ENCODE peak calls at places on chromosomes 1 and 21, in nine cellular contexts. One of them, this sample, is unnamed.
A peak's percentile ranks its signal among the peaks of the same experiment; 100 is the strongest.

GRCh38 chr1:119341372-119341947 is 27.1 kb upstream of the HAO2 start:
- DNase-seq in renal cortical epithelial cell: no peak
- DNase-seq in HEK293T: no peak
- DNase-seq in stimulated activated naive B cell treated with anti-CD40 and anti-IgM and Interleukin-4, amounts not matched to agents 10 μg/mL and 1 μg/mL and 100 μg/mL, for 72 hours: no peak
- DNase-seq in HFF-Myc: no peak
- DNase-seq in psoas muscle: no peak
- DNase-seq in left ventricle myocardium inferior: no peak
- DNase-seq in stimulated activated CD4-positive, alpha-beta T cell treated with anti-CD3 and anti-CD28 coated beads, Interleukin-12 subunit alpha, Interleukin-12 subunit beta, amount 100 ng/mL, for 4 hours: no peak
- DNase-seq in tibial nerve: no peak
- DNase-seq in this sample: no peak

GRCh38 chr1:110316735-110317134 is 22.4 kb upstream of the RBM15 start:
- DNase-seq in stimulated activated CD4-positive, alpha-beta T cell treated with anti-CD3 and anti-CD28 coated beads, Interleukin-12 subunit alpha, Interleukin-12 subunit beta, amount 100 ng/mL, for 4 hours: no peak
- DNase-seq in left ventricle myocardium inferior: no peak
- DNase-seq in tibial nerve: no peak
- DNase-seq in psoas muscle: no peak
- DNase-seq in stimulated activated naive B cell treated with anti-CD40 and anti-IgM and Interleukin-4, amounts not matched to agents 10 μg/mL and 1 μg/mL and 100 μg/mL, for 72 hours: no peak
- DNase-seq in HEK293T: no peak
- DNase-seq in HFF-Myc: no peak
- DNase-seq in renal cortical epithelial cell: no peak
- DNase-seq in this sample: no peak

GRCh38 chr1:155913969-155914757 is 3.0 kb upstream of the RIT1 start:
- DNase-seq in HEK293T: no peak
- DNase-seq in stimulated activated naive B cell treated with anti-CD40 and anti-IgM and Interleukin-4, amounts not matched to agents 10 μg/mL and 1 μg/mL and 100 μg/mL, for 72 hours: no peak
- DNase-seq in HFF-Myc: peak; percentile 56
- DNase-seq in renal cortical epithelial cell: peak; percentile 29
- DNase-seq in psoas muscle: no peak
- DNase-seq in tibial nerve: no peak
- DNase-seq in left ventricle myocardium inferior: no peak
- DNase-seq in stimulated activated CD4-positive, alpha-beta T cell treated with anti-CD3 and anti-CD28 coated beads, Interleukin-12 subunit alpha, Interleukin-12 subunit beta, amount 100 ng/mL, for 4 hours: no peak
- DNase-seq in this sample: no peak

GRCh38 chr1:228270032-228270431 is 62.2 kb downstream of the OBSCN start:
- DNase-seq in stimulated activated naive B cell treated with anti-CD40 and anti-IgM and Interleukin-4, amounts not matched to agents 10 μg/mL and 1 μg/mL and 100 μg/mL, for 72 hours: no peak
- DNase-seq in renal cortical epithelial cell: peak; percentile 39
- DNase-seq in tibial nerve: no peak
- DNase-seq in stimulated activated CD4-positive, alpha-beta T cell treated with anti-CD3 and anti-CD28 coated beads, Interleukin-12 subunit alpha, Interleukin-12 subunit beta, amount 100 ng/mL, for 4 hours: no peak
- DNase-seq in psoas muscle: no peak
- DNase-seq in HEK293T: no peak
- DNase-seq in left ventricle myocardium inferior: no peak
- DNase-seq in HFF-Myc: no peak
- DNase-seq in this sample: no peak

GRCh38 chr1:1003618-1004419 is 3.9 kb upstream of the HES4 start:
- DNase-seq in stimulated activated naive B cell treated with anti-CD40 and anti-IgM and Interleukin-4, amounts not matched to agents 10 μg/mL and 1 μg/mL and 100 μg/mL, for 72 hours: no peak
- DNase-seq in left ventricle myocardium inferior: no peak
- DNase-seq in HFF-Myc: no peak
- DNase-seq in HEK293T: no peak
- DNase-seq in tibial nerve: no peak
- DNase-seq in stimulated activated CD4-positive, alpha-beta T cell treated with anti-CD3 and anti-CD28 coated beads, Interleukin-12 subunit alpha, Interleukin-12 subunit beta, amount 100 ng/mL, for 4 hours: no peak
- DNase-seq in renal cortical epithelial cell: no peak
- DNase-seq in psoas muscle: no peak
- DNase-seq in this sample: peak; percentile 25

GRCh38 chr1:35573776-35574654 is 901 bp downstream of the TFAP2E start:
- DNase-seq in stimulated activated CD4-positive, alpha-beta T cell treated with anti-CD3 and anti-CD28 coated beads, Interleukin-12 subunit alpha, Interleukin-12 subunit beta, amount 100 ng/mL, for 4 hours: no peak
- DNase-seq in tibial nerve: no peak
- DNase-seq in renal cortical epithelial cell: no peak
- DNase-seq in stimulated activated naive B cell treated with anti-CD40 and anti-IgM and Interleukin-4, amounts not matched to agents 10 μg/mL and 1 μg/mL and 100 μg/mL, for 72 hours: no peak
- DNase-seq in HFF-Myc: no peak
- DNase-seq in left ventricle myocardium inferior: no peak
- DNase-seq in HEK293T: no peak
- DNase-seq in psoas muscle: no peak
- DNase-seq in this sample: no peak

GRCh38 chr1:46595127-46595526 is 8.9 kb downstream of the MKNK1 start:
- DNase-seq in HFF-Myc: no peak
- DNase-seq in tibial nerve: peak; percentile 76
- DNase-seq in psoas muscle: peak; percentile 65
- DNase-seq in stimulated activated CD4-positive, alpha-beta T cell treated with anti-CD3 and anti-CD28 coated beads, Interleukin-12 subunit alpha, Interleukin-12 subunit beta, amount 100 ng/mL, for 4 hours: no peak
- DNase-seq in left ventricle myocardium inferior: peak; percentile 77
- DNase-seq in stimulated activated naive B cell treated with anti-CD40 and anti-IgM and Interleukin-4, amounts not matched to agents 10 μg/mL and 1 μg/mL and 100 μg/mL, for 72 hours: no peak
- DNase-seq in renal cortical epithelial cell: no peak
- DNase-seq in HEK293T: no peak
- DNase-seq in this sample: no peak

GRCh38 chr1:183898001-183898396 is 93.1 kb downstream of the RGL1 start:
- DNase-seq in stimulated activated CD4-positive, alpha-beta T cell treated with anti-CD3 and anti-CD28 coated beads, Interleukin-12 subunit alpha, Interleukin-12 subunit beta, amount 100 ng/mL, for 4 hours: no peak
- DNase-seq in HEK293T: no peak
- DNase-seq in stimulated activated naive B cell treated with anti-CD40 and anti-IgM and Interleukin-4, amounts not matched to agents 10 μg/mL and 1 μg/mL and 100 μg/mL, for 72 hours: no peak
- DNase-seq in HFF-Myc: no peak
- DNase-seq in renal cortical epithelial cell: no peak
- DNase-seq in psoas muscle: no peak
- DNase-seq in tibial nerve: no peak
- DNase-seq in left ventricle myocardium inferior: no peak
- DNase-seq in this sample: no peak

GRCh38 chr21:43585514-43585913 is 73.8 kb downstream of the HSF2BP start:
- DNase-seq in HFF-Myc: no peak
- DNase-seq in renal cortical epithelial cell: peak; percentile 48
- DNase-seq in tibial nerve: no peak
- DNase-seq in stimulated activated CD4-positive, alpha-beta T cell treated with anti-CD3 and anti-CD28 coated beads, Interleukin-12 subunit alpha, Interleukin-12 subunit beta, amount 100 ng/mL, for 4 hours: no peak
- DNase-seq in HEK293T: no peak
- DNase-seq in left ventricle myocardium inferior: no peak
- DNase-seq in stimulated activated naive B cell treated with anti-CD40 and anti-IgM and Interleukin-4, amounts not matched to agents 10 μg/mL and 1 μg/mL and 100 μg/mL, for 72 hours: no peak
- DNase-seq in psoas muscle: no peak
- DNase-seq in this sample: no peak

GRCh38 chr1:51100264-51100880 is 1.7 kb upstream of the C1orf185 start:
- DNase-seq in renal cortical epithelial cell: no peak
- DNase-seq in left ventricle myocardium inferior: no peak
- DNase-seq in psoas muscle: no peak
- DNase-seq in HFF-Myc: no peak
- DNase-seq in stimulated activated naive B cell treated with anti-CD40 and anti-IgM and Interleukin-4, amounts not matched to agents 10 μg/mL and 1 μg/mL and 100 μg/mL, for 72 hours: no peak
- DNase-seq in HEK293T: no peak
- DNase-seq in stimulated activated CD4-positive, alpha-beta T cell treated with anti-CD3 and anti-CD28 coated beads, Interleukin-12 subunit alpha, Interleukin-12 subunit beta, amount 100 ng/mL, for 4 hours: no peak
- DNase-seq in tibial nerve: no peak
- DNase-seq in this sample: no peak

GRCh38 chr1:195763146-195763906 is 844.9 kb downstream of the KCNT2 start:
- DNase-seq in renal cortical epithelial cell: no peak
- DNase-seq in HFF-Myc: no peak
- DNase-seq in left ventricle myocardium inferior: no peak
- DNase-seq in HEK293T: no peak
- DNase-seq in psoas muscle: no peak
- DNase-seq in stimulated activated naive B cell treated with anti-CD40 and anti-IgM and Interleukin-4, amounts not matched to agents 10 μg/mL and 1 μg/mL and 100 μg/mL, for 72 hours: no peak
- DNase-seq in stimulated activated CD4-positive, alpha-beta T cell treated with anti-CD3 and anti-CD28 coated beads, Interleukin-12 subunit alpha, Interleukin-12 subunit beta, amount 100 ng/mL, for 4 hours: no peak
- DNase-seq in tibial nerve: no peak
- DNase-seq in this sample: no peak

GRCh38 chr1:66353207-66353606 is 180.7 kb upstream of the SGIP1 start:
- DNase-seq in HEK293T: no peak
- DNase-seq in HFF-Myc: no peak
- DNase-seq in stimulated activated naive B cell treated with anti-CD40 and anti-IgM and Interleukin-4, amounts not matched to agents 10 μg/mL and 1 μg/mL and 100 μg/mL, for 72 hours: no peak
- DNase-seq in tibial nerve: no peak
- DNase-seq in psoas muscle: no peak
- DNase-seq in left ventricle myocardium inferior: no peak
- DNase-seq in renal cortical epithelial cell: no peak
- DNase-seq in stimulated activated CD4-positive, alpha-beta T cell treated with anti-CD3 and anti-CD28 coated beads, Interleukin-12 subunit alpha, Interleukin-12 subunit beta, amount 100 ng/mL, for 4 hours: no peak
- DNase-seq in this sample: no peak

GRCh38 chr21:42263591-42264131 is 44.7 kb downstream of the ABCG1 start:
- DNase-seq in renal cortical epithelial cell: no peak
- DNase-seq in stimulated activated CD4-positive, alpha-beta T cell treated with anti-CD3 and anti-CD28 coated beads, Interleukin-12 subunit alpha, Interleukin-12 subunit beta, amount 100 ng/mL, for 4 hours: no peak
- DNase-seq in left ventricle myocardium inferior: peak; percentile 29
- DNase-seq in HEK293T: no peak
- DNase-seq in stimulated activated naive B cell treated with anti-CD40 and anti-IgM and Interleukin-4, amounts not matched to agents 10 μg/mL and 1 μg/mL and 100 μg/mL, for 72 hours: no peak
- DNase-seq in psoas muscle: peak; percentile 56
- DNase-seq in HFF-Myc: no peak
- DNase-seq in tibial nerve: no peak
- DNase-seq in this sample: no peak

GRCh38 chr1:42264791-42265190 is 70.2 kb downstream of the FOXJ3 start:
- DNase-seq in HEK293T: no peak
- DNase-seq in stimulated activated CD4-positive, alpha-beta T cell treated with anti-CD3 and anti-CD28 coated beads, Interleukin-12 subunit alpha, Interleukin-12 subunit beta, amount 100 ng/mL, for 4 hours: no peak
- DNase-seq in stimulated activated naive B cell treated with anti-CD40 and anti-IgM and Interleukin-4, amounts not matched to agents 10 μg/mL and 1 μg/mL and 100 μg/mL, for 72 hours: no peak
- DNase-seq in psoas muscle: no peak
- DNase-seq in HFF-Myc: no peak
- DNase-seq in tibial nerve: no peak
- DNase-seq in left ventricle myocardium inferior: no peak
- DNase-seq in renal cortical epithelial cell: no peak
- DNase-seq in this sample: no peak

GRCh38 chr1:17198476-17199258 is 6.3 kb upstream of the PADI1 start:
- DNase-seq in psoas muscle: no peak
- DNase-seq in left ventricle myocardium inferior: no peak
- DNase-seq in tibial nerve: no peak
- DNase-seq in HEK293T: no peak
- DNase-seq in stimulated activated naive B cell treated with anti-CD40 and anti-IgM and Interleukin-4, amounts not matched to agents 10 μg/mL and 1 μg/mL and 100 μg/mL, for 72 hours: no peak
- DNase-seq in stimulated activated CD4-positive, alpha-beta T cell treated with anti-CD3 and anti-CD28 coated beads, Interleukin-12 subunit alpha, Interleukin-12 subunit beta, amount 100 ng/mL, for 4 hours: no peak
- DNase-seq in HFF-Myc: no peak
- DNase-seq in renal cortical epithelial cell: peak; percentile 50
- DNase-seq in this sample: peak; percentile 3

GRCh38 chr1:226121587-226122400 is 59.3 kb downstream of the H3-3A start:
- DNase-seq in psoas muscle: peak; percentile 69
- DNase-seq in left ventricle myocardium inferior: peak; percentile 66
- DNase-seq in HEK293T: peak; percentile 94
- DNase-seq in HFF-Myc: no peak
- DNase-seq in renal cortical epithelial cell: no peak
- DNase-seq in tibial nerve: peak; percentile 38
- DNase-seq in stimulated activated CD4-positive, alpha-beta T cell treated with anti-CD3 and anti-CD28 coated beads, Interleukin-12 subunit alpha, Interleukin-12 subunit beta, amount 100 ng/mL, for 4 hours: peak; percentile 74
- DNase-seq in stimulated activated naive B cell treated with anti-CD40 and anti-IgM and Interleukin-4, amounts not matched to agents 10 μg/mL and 1 μg/mL and 100 μg/mL, for 72 hours: peak; percentile 75
- DNase-seq in this sample: peak; percentile 92

GRCh38 chr1:230825804-230826160 is 42.5 kb downstream of the C1orf198 start:
- DNase-seq in stimulated activated CD4-positive, alpha-beta T cell treated with anti-CD3 and anti-CD28 coated beads, Interleukin-12 subunit alpha, Interleukin-12 subunit beta, amount 100 ng/mL, for 4 hours: no peak
- DNase-seq in renal cortical epithelial cell: no peak
- DNase-seq in tibial nerve: no peak
- DNase-seq in HFF-Myc: no peak
- DNase-seq in left ventricle myocardium inferior: no peak
- DNase-seq in HEK293T: no peak
- DNase-seq in psoas muscle: no peak
- DNase-seq in stimulated activated naive B cell treated with anti-CD40 and anti-IgM and Interleukin-4, amounts not matched to agents 10 μg/mL and 1 μg/mL and 100 μg/mL, for 72 hours: no peak
- DNase-seq in this sample: no peak

GRCh38 chr1:151282883-151283725 is 1.0 kb downstream of the ZNF687 start:
- DNase-seq in HFF-Myc: no peak
- DNase-seq in psoas muscle: peak; percentile 35
- DNase-seq in HEK293T: no peak
- DNase-seq in stimulated activated naive B cell treated with anti-CD40 and anti-IgM and Interleukin-4, amounts not matched to agents 10 μg/mL and 1 μg/mL and 100 μg/mL, for 72 hours: peak; percentile 34
- DNase-seq in renal cortical epithelial cell: no peak
- DNase-seq in tibial nerve: no peak
- DNase-seq in left ventricle myocardium inferior: peak; percentile 33
- DNase-seq in stimulated activated CD4-positive, alpha-beta T cell treated with anti-CD3 and anti-CD28 coated beads, Interleukin-12 subunit alpha, Interleukin-12 subunit beta, amount 100 ng/mL, for 4 hours: no peak
- DNase-seq in this sample: no peak

GRCh38 chr1:151193856-151194255 is 3.9 kb upstream of the VPS72 start:
- DNase-seq in psoas muscle: no peak
- DNase-seq in HEK293T: no peak
- DNase-seq in stimulated activated naive B cell treated with anti-CD40 and anti-IgM and Interleukin-4, amounts not matched to agents 10 μg/mL and 1 μg/mL and 100 μg/mL, for 72 hours: no peak
- DNase-seq in tibial nerve: no peak
- DNase-seq in left ventricle myocardium inferior: no peak
- DNase-seq in stimulated activated CD4-positive, alpha-beta T cell treated with anti-CD3 and anti-CD28 coated beads, Interleukin-12 subunit alpha, Interleukin-12 subunit beta, amount 100 ng/mL, for 4 hours: no peak
- DNase-seq in HFF-Myc: no peak
- DNase-seq in renal cortical epithelial cell: no peak
- DNase-seq in this sample: no peak

GRCh38 chr1:159015440-159015909 is 5.8 kb downstream of the IFI16 start:
- DNase-seq in tibial nerve: no peak
- DNase-seq in HFF-Myc: peak; percentile 86
- DNase-seq in stimulated activated naive B cell treated with anti-CD40 and anti-IgM and Interleukin-4, amounts not matched to agents 10 μg/mL and 1 μg/mL and 100 μg/mL, for 72 hours: peak; percentile 78
- DNase-seq in stimulated activated CD4-positive, alpha-beta T cell treated with anti-CD3 and anti-CD28 coated beads, Interleukin-12 subunit alpha, Interleukin-12 subunit beta, amount 100 ng/mL, for 4 hours: peak; percentile 51
- DNase-seq in HEK293T: no peak
- DNase-seq in psoas muscle: peak; percentile 49
- DNase-seq in renal cortical epithelial cell: peak; percentile 86
- DNase-seq in left ventricle myocardium inferior: peak; percentile 35
- DNase-seq in this sample: no peak

GRCh38 chr1:57424231-57425027 is 569 bp upstream of the DAB1 start:
- DNase-seq in stimulated activated naive B cell treated with anti-CD40 and anti-IgM and Interleukin-4, amounts not matched to agents 10 μg/mL and 1 μg/mL and 100 μg/mL, for 72 hours: no peak
- DNase-seq in left ventricle myocardium inferior: peak; percentile 29
- DNase-seq in HFF-Myc: peak; percentile 5
- DNase-seq in stimulated activated CD4-positive, alpha-beta T cell treated with anti-CD3 and anti-CD28 coated beads, Interleukin-12 subunit alpha, Interleukin-12 subunit beta, amount 100 ng/mL, for 4 hours: no peak
- DNase-seq in tibial nerve: no peak
- DNase-seq in renal cortical epithelial cell: no peak
- DNase-seq in psoas muscle: no peak
- DNase-seq in HEK293T: peak; percentile 84
- DNase-seq in this sample: peak; percentile 36

GRCh38 chr1:176880954-176881595 is 283.4 kb downstream of the ASTN1 start:
- DNase-seq in stimulated activated CD4-positive, alpha-beta T cell treated with anti-CD3 and anti-CD28 coated beads, Interleukin-12 subunit alpha, Interleukin-12 subunit beta, amount 100 ng/mL, for 4 hours: peak; percentile 32
- DNase-seq in renal cortical epithelial cell: peak; percentile 54
- DNase-seq in HFF-Myc: peak; percentile 44
- DNase-seq in HEK293T: peak; percentile 88
- DNase-seq in left ventricle myocardium inferior: peak; percentile 61
- DNase-seq in tibial nerve: peak; percentile 38
- DNase-seq in psoas muscle: peak; percentile 65
- DNase-seq in stimulated activated naive B cell treated with anti-CD40 and anti-IgM and Interleukin-4, amounts not matched to agents 10 μg/mL and 1 μg/mL and 100 μg/mL, for 72 hours: no peak
- DNase-seq in this sample: peak; percentile 40

GRCh38 chr1:154861607-154862094 is 8.4 kb downstream of the KCNN3 start:
- DNase-seq in stimulated activated naive B cell treated with anti-CD40 and anti-IgM and Interleukin-4, amounts not matched to agents 10 μg/mL and 1 μg/mL and 100 μg/mL, for 72 hours: no peak
- DNase-seq in HEK293T: no peak
- DNase-seq in stimulated activated CD4-positive, alpha-beta T cell treated with anti-CD3 and anti-CD28 coated beads, Interleukin-12 subunit alpha, Interleukin-12 subunit beta, amount 100 ng/mL, for 4 hours: no peak
- DNase-seq in psoas muscle: peak; percentile 63
- DNase-seq in HFF-Myc: no peak
- DNase-seq in renal cortical epithelial cell: no peak
- DNase-seq in left ventricle myocardium inferior: no peak
- DNase-seq in tibial nerve: no peak
- DNase-seq in this sample: no peak

GRCh38 chr1:215844777-215845176 is 277.7 kb downstream of the KCTD3 start:
- DNase-seq in tibial nerve: no peak
- DNase-seq in stimulated activated CD4-positive, alpha-beta T cell treated with anti-CD3 and anti-CD28 coated beads, Interleukin-12 subunit alpha, Interleukin-12 subunit beta, amount 100 ng/mL, for 4 hours: no peak
- DNase-seq in renal cortical epithelial cell: no peak
- DNase-seq in stimulated activated naive B cell treated with anti-CD40 and anti-IgM and Interleukin-4, amounts not matched to agents 10 μg/mL and 1 μg/mL and 100 μg/mL, for 72 hours: no peak
- DNase-seq in left ventricle myocardium inferior: no peak
- DNase-seq in HEK293T: no peak
- DNase-seq in psoas muscle: no peak
- DNase-seq in HFF-Myc: no peak
- DNase-seq in this sample: no peak

GRCh38 chr1:160500321-160500990 is 22.6 kb downstream of the SLAMF6 start:
- DNase-seq in tibial nerve: no peak
- DNase-seq in stimulated activated naive B cell treated with anti-CD40 and anti-IgM and Interleukin-4, amounts not matched to agents 10 μg/mL and 1 μg/mL and 100 μg/mL, for 72 hours: no peak
- DNase-seq in HEK293T: no peak
- DNase-seq in psoas muscle: no peak
- DNase-seq in stimulated activated CD4-positive, alpha-beta T cell treated with anti-CD3 and anti-CD28 coated beads, Interleukin-12 subunit alpha, Interleukin-12 subunit beta, amount 100 ng/mL, for 4 hours: no peak
- DNase-seq in renal cortical epithelial cell: no peak
- DNase-seq in left ventricle myocardium inferior: no peak
- DNase-seq in HFF-Myc: no peak
- DNase-seq in this sample: no peak

GRCh38 chr1:108708726-108709660 is 3.7 kb upstream of the FNDC7 start:
- DNase-seq in stimulated activated CD4-positive, alpha-beta T cell treated with anti-CD3 and anti-CD28 coated beads, Interleukin-12 subunit alpha, Interleukin-12 subunit beta, amount 100 ng/mL, for 4 hours: peak; percentile 38
- DNase-seq in tibial nerve: no peak
- DNase-seq in psoas muscle: no peak
- DNase-seq in HFF-Myc: no peak
- DNase-seq in HEK293T: peak; percentile 40
- DNase-seq in renal cortical epithelial cell: no peak
- DNase-seq in left ventricle myocardium inferior: no peak
- DNase-seq in stimulated activated naive B cell treated with anti-CD40 and anti-IgM and Interleukin-4, amounts not matched to agents 10 μg/mL and 1 μg/mL and 100 μg/mL, for 72 hours: no peak
- DNase-seq in this sample: no peak

GRCh38 chr1:23449918-23450317 is 25.4 kb upstream of the TCEA3 start:
- DNase-seq in tibial nerve: peak; percentile 75
- DNase-seq in psoas muscle: peak; percentile 83
- DNase-seq in HFF-Myc: no peak
- DNase-seq in stimulated activated CD4-positive, alpha-beta T cell treated with anti-CD3 and anti-CD28 coated beads, Interleukin-12 subunit alpha, Interleukin-12 subunit beta, amount 100 ng/mL, for 4 hours: no peak
- DNase-seq in stimulated activated naive B cell treated with anti-CD40 and anti-IgM and Interleukin-4, amounts not matched to agents 10 μg/mL and 1 μg/mL and 100 μg/mL, for 72 hours: no peak
- DNase-seq in left ventricle myocardium inferior: peak; percentile 70
- DNase-seq in HEK293T: no peak
- DNase-seq in renal cortical epithelial cell: no peak
- DNase-seq in this sample: no peak

GRCh38 chr1:233613252-233614172 is at the start of gene KCNK1:
- DNase-seq in stimulated activated CD4-positive, alpha-beta T cell treated with anti-CD3 and anti-CD28 coated beads, Interleukin-12 subunit alpha, Interleukin-12 subunit beta, amount 100 ng/mL, for 4 hours: peak; percentile 5
- DNase-seq in left ventricle myocardium inferior: peak; percentile 51
- DNase-seq in stimulated activated naive B cell treated with anti-CD40 and anti-IgM and Interleukin-4, amounts not matched to agents 10 μg/mL and 1 μg/mL and 100 μg/mL, for 72 hours: no peak
- DNase-seq in HEK293T: peak; percentile 77
- DNase-seq in renal cortical epithelial cell: peak; percentile 97
- DNase-seq in tibial nerve: no peak
- DNase-seq in HFF-Myc: peak; percentile 35
- DNase-seq in psoas muscle: peak; percentile 67
- DNase-seq in this sample: peak; percentile 77

GRCh38 chr1:28437924-28438699 is 67.7 kb upstream of the RCC1 start:
- DNase-seq in HEK293T: peak; percentile 61
- DNase-seq in renal cortical epithelial cell: peak; percentile 99
- DNase-seq in left ventricle myocardium inferior: peak; percentile 62
- DNase-seq in stimulated activated naive B cell treated with anti-CD40 and anti-IgM and Interleukin-4, amounts not matched to agents 10 μg/mL and 1 μg/mL and 100 μg/mL, for 72 hours: no peak
- DNase-seq in psoas muscle: peak; percentile 81
- DNase-seq in tibial nerve: peak; percentile 40
- DNase-seq in HFF-Myc: peak; percentile 79
- DNase-seq in stimulated activated CD4-positive, alpha-beta T cell treated with anti-CD3 and anti-CD28 coated beads, Interleukin-12 subunit alpha, Interleukin-12 subunit beta, amount 100 ng/mL, for 4 hours: no peak
- DNase-seq in this sample: peak; percentile 76

GRCh38 chr1:15272009-15272781 is 25.2 kb downstream of the FHAD1 start:
- DNase-seq in stimulated activated naive B cell treated with anti-CD40 and anti-IgM and Interleukin-4, amounts not matched to agents 10 μg/mL and 1 μg/mL and 100 μg/mL, for 72 hours: peak; percentile 11
- DNase-seq in left ventricle myocardium inferior: peak; percentile 31
- DNase-seq in renal cortical epithelial cell: peak; percentile 67
- DNase-seq in stimulated activated CD4-positive, alpha-beta T cell treated with anti-CD3 and anti-CD28 coated beads, Interleukin-12 subunit alpha, Interleukin-12 subunit beta, amount 100 ng/mL, for 4 hours: peak; percentile 21
- DNase-seq in psoas muscle: peak; percentile 33
- DNase-seq in HFF-Myc: peak; percentile 52
- DNase-seq in HEK293T: peak; percentile 79
- DNase-seq in tibial nerve: no peak
- DNase-seq in this sample: peak; percentile 77